ENCODE peak calls at places on chromosomes 16 and 17, in five cellular contexts. I, V, O, J and G are unnamed samples.

GRCh38 chr17:45227101-45227591 is 5.5 kb downstream of the FMNL1 start:
- DNase-seq in V (peak; percentile 10), I (no peak), O (no peak), J (no peak), G (no peak)

GRCh38 chr17:30239089-30239462 is 3.6 kb upstream of the SLC6A4 start:
- DNase-seq in O (no peak), J (no peak), I (no peak), V (no peak), G (no peak)

GRCh38 chr16:69833791-69834282 is 71.7 kb downstream of the WWP2 start:
- DNase-seq in V (peak; percentile 25), J (no peak), I (no peak), O (no peak), G (no peak)

GRCh38 chr16:59330030-59330670 is 596.0 kb upstream of the GOT2 start:
- DNase-seq in I (peak; percentile 45), V (no peak), O (no peak), J (no peak), G (peak; percentile 17)

GRCh38 chr17:31068291-31068690 is 26.5 kb upstream of the NF1 start:
- DNase-seq in I (no peak), V (peak; percentile 45), J (no peak), O (no peak), G (no peak)

GRCh38 chr16:17177242-17177967 is 293.4 kb downstream of the XYLT1 start:
- DNase-seq in V (no peak), O (no peak), I (no peak), J (no peak), G (peak; percentile 40)

GRCh38 chr17:54948380-54948779 is 20.1 kb downstream of the COX11 start:
- DNase-seq in O (no peak), I (peak; percentile 64), V (no peak), J (no peak), G (peak; percentile 79)

GRCh38 chr16:89023151-89023551 is 46.1 kb upstream of the CBFA2T3 start:
- DNase-seq in V (no peak), O (peak; percentile 20), I (no peak), J (peak; percentile 5), G (no peak)

GRCh38 chr16:67431077-67431804 is at the start of gene HSD11B2:
- DNase-seq in O (no peak), J (peak; percentile 28), V (no peak), I (peak; percentile 84), G (peak; percentile 83)

GRCh38 chr16:70712942-70713341 is 27.1 kb upstream of the MTSS2 start:
- DNase-seq in I (no peak), J (no peak), V (no peak), O (no peak), G (no peak)

GRCh38 chr17:13084420-13084819 is 66.6 kb upstream of the ELAC2 start:
- DNase-seq in V (no peak), J (no peak), I (no peak), O (no peak), G (no peak)

GRCh38 chr17:77959926-77960521 is 1.5 kb downstream of the TNRC6C start:
- DNase-seq in I (no peak), V (no peak), J (no peak), O (no peak), G (no peak)

GRCh38 chr17:15944720-15945492 is at the start of gene ADORA2B:
- DNase-seq in V (peak; percentile 45), I (peak; percentile 91), O (no peak), J (no peak), G (peak; percentile 94)

GRCh38 chr16:56294599-56294998 is 103.3 kb downstream of the GNAO1 start:
- DNase-seq in V (no peak), O (no peak), I (peak; percentile 83), J (no peak), G (peak; percentile 72)

GRCh38 chr16:5615868-5616642 is 518.5 kb upstream of the EEF2KMT start:
- DNase-seq in V (peak; percentile 35), J (peak; percentile 14), O (no peak), I (peak; percentile 51), G (peak; percentile 72)

GRCh38 chr17:1713878-1714487 is 3.8 kb upstream of the TLCD2 start:
- DNase-seq in O (peak; percentile 63), I (no peak), V (no peak), J (no peak), G (peak; percentile 23)

GRCh38 chr17:29510953-29511352 is 55.9 kb downstream of the ABHD15 start:
- DNase-seq in O (no peak), J (no peak), I (no peak), V (no peak), G (no peak)

GRCh38 chr16:14056970-14057369 is 14.1 kb upstream of the MRTFB start:
- DNase-seq in O (no peak), I (no peak), V (no peak), J (no peak), G (no peak)

GRCh38 chr17:59439711-59440110 is 108.3 kb downstream of the YPEL2 start:
- DNase-seq in V (no peak), I (no peak), O (no peak), J (no peak), G (no peak)

GRCh38 chr17:35287286-35287811 is 44.5 kb downstream of the SLFN5 start:
- DNase-seq in I (no peak), O (no peak), V (no peak), J (no peak), G (no peak)

GRCh38 chr17:72115789-72116520 is 4.9 kb upstream of the SOX9 start:
- DNase-seq in J (no peak), O (no peak), V (no peak), I (no peak), G (no peak)

GRCh38 chr16:83887088-83887487 is 11.8 kb upstream of the MLYCD start:
- DNase-seq in O (no peak), I (peak; percentile 50), J (no peak), V (no peak), G (peak; percentile 20)

GRCh38 chr17:13864551-13864950 is 204.8 kb upstream of the COX10 start:
- DNase-seq in V (no peak), J (no peak), O (no peak), I (peak; percentile 58), G (peak; percentile 16)

GRCh38 chr17:65236321-65236720 is 99.2 kb downstream of the RGS9 start:
- DNase-seq in I (no peak), V (no peak), O (no peak), J (no peak), G (no peak)